ENCODE peak calls at places on chromosome 16, in nine cellular contexts. N, R, Y, A, X, O, J, B and K are unnamed samples.

GRCh38 chr16:11914759-11915643 is 755 bp downstream of the GSPT1 start:
- DNase-seq in N (peak), R (peak), Y (peak), A (no peak), X (no peak), O (peak), J (peak), B (peak), K (peak)

GRCh38 chr16:84096447-84097005 is 20.2 kb downstream of the MBTPS1 start:
- DNase-seq in N (no peak), R (no peak), Y (peak), A (no peak), X (no peak), O (no peak), J (no peak), B (no peak), K (peak)

GRCh38 chr16:69711115-69711740 is 15.1 kb downstream of the NQO1 start:
- DNase-seq in N (peak), R (peak), Y (no peak), A (peak), X (peak), O (no peak), J (peak), B (no peak), K (no peak)

GRCh38 chr16:62709856-62710255 is 673.6 kb upstream of the CDH8 start:
- DNase-seq in N (no peak), R (no peak), Y (no peak), A (no peak), X (no peak), O (no peak), J (no peak), B (no peak), K (no peak)

GRCh38 chr16:70579248-70579647 is 55.6 kb downstream of the SF3B3 start:
- DNase-seq in N (no peak), R (no peak), Y (no peak), A (no peak), X (no peak), O (no peak), J (no peak), B (no peak), K (no peak)

GRCh38 chr16:918068-918467 is 52.7 kb downstream of the LMF1 start:
- DNase-seq in N (no peak), R (no peak), Y (no peak), A (no peak), X (no peak), O (no peak), J (peak), B (no peak), K (peak)

GRCh38 chr16:82360024-82360783 is 190.2 kb upstream of the MPHOSPH6 start:
- DNase-seq in N (no peak), R (no peak), Y (no peak), A (no peak), X (no peak), O (no peak), J (no peak), B (no peak), K (no peak)

GRCh38 chr16:30903002-30903401 is 6.6 kb downstream of the CTF1 start:
- DNase-seq in N (no peak), R (no peak), Y (no peak), A (no peak), X (no peak), O (peak), J (no peak), B (no peak), K (no peak)

GRCh38 chr16:52456368-52456767 is 90.6 kb downstream of the TOX3 start:
- DNase-seq in N (no peak), R (peak), Y (no peak), A (no peak), X (no peak), O (no peak), J (no peak), B (no peak), K (no peak)

GRCh38 chr16:46972429-46972970 is 974 bp downstream of the DNAJA2 start:
- DNase-seq in N (peak), R (peak), Y (no peak), A (no peak), X (no peak), O (peak), J (no peak), B (no peak), K (peak)

GRCh38 chr16:50468749-50469078 is 79.5 kb upstream of the NKD1 start:
- DNase-seq in N (no peak), R (no peak), Y (no peak), A (no peak), X (no peak), O (no peak), J (no peak), B (no peak), K (no peak)

GRCh38 chr16:46859719-46860152 is 24.4 kb upstream of the GPT2 start:
- DNase-seq in N (peak), R (peak), Y (no peak), A (no peak), X (peak), O (no peak), J (peak), B (no peak), K (no peak)

GRCh38 chr16:73154063-73154870 is 106.3 kb upstream of the ZFHX3 start:
- DNase-seq in N (no peak), R (no peak), Y (no peak), A (no peak), X (no peak), O (no peak), J (peak), B (peak), K (no peak)

GRCh38 chr16:85356157-85356556 is 243.9 kb upstream of the CIBAR2 start:
- DNase-seq in N (no peak), R (no peak), Y (no peak), A (no peak), X (no peak), O (no peak), J (no peak), B (no peak), K (no peak)

GRCh38 chr16:65909310-65910050 is 457.0 kb upstream of the CDH5 start:
- DNase-seq in N (no peak), R (no peak), Y (peak), A (no peak), X (no peak), O (no peak), J (no peak), B (peak), K (no peak)

GRCh38 chr16:50453446-50453845 is 84.7 kb upstream of the BRD7 start:
- DNase-seq in N (no peak), R (no peak), Y (no peak), A (no peak), X (no peak), O (no peak), J (no peak), B (no peak), K (no peak)

GRCh38 chr16:80743772-80744171 is 60.6 kb downstream of the CDYL2 start:
- DNase-seq in N (no peak), R (no peak), Y (no peak), A (no peak), X (no peak), O (no peak), J (no peak), B (no peak), K (no peak)

GRCh38 chr16:74449470-74449869 is 28.2 kb upstream of the CLEC18B start:
- DNase-seq in N (peak), R (no peak), Y (no peak), A (no peak), X (peak), O (no peak), J (no peak), B (no peak), K (no peak)

GRCh38 chr16:12186774-12187335 is 210.3 kb downstream of the SNX29 start:
- DNase-seq in N (no peak), R (no peak), Y (peak), A (no peak), X (no peak), O (no peak), J (no peak), B (peak), K (no peak)

GRCh38 chr16:21950782-21951521 is 2.2 kb upstream of the UQCRC2 start:
- DNase-seq in N (peak), R (peak), Y (no peak), A (no peak), X (no peak), O (peak), J (no peak), B (no peak), K (peak)

GRCh38 chr16:84892097-84892496 is 72.3 kb downstream of the CRISPLD2 start:
- DNase-seq in N (no peak), R (no peak), Y (no peak), A (no peak), X (no peak), O (no peak), J (no peak), B (no peak), K (no peak)

GRCh38 chr16:4410335-4411075 is 5.9 kb downstream of the CORO7 start:
- DNase-seq in N (no peak), R (no peak), Y (peak), A (no peak), X (peak), O (no peak), J (peak), B (no peak), K (peak)

GRCh38 chr16:55250641-55251550 is 73.1 kb upstream of the IRX6 start:
- DNase-seq in N (no peak), R (no peak), Y (no peak), A (no peak), X (peak), O (no peak), J (no peak), B (no peak), K (no peak)

GRCh38 chr16:2429037-2429770 is at the start of gene CCNF:
- DNase-seq in N (peak), R (peak), Y (peak), A (peak), X (peak), O (peak), J (peak), B (peak), K (peak)

GRCh38 chr16:66621973-66622372 is 17.5 kb downstream of the CMTM3 start:
- DNase-seq in N (no peak), R (no peak), Y (no peak), A (no peak), X (no peak), O (no peak), J (no peak), B (no peak), K (no peak)

GRCh38 chr16:47213761-47214440 is 70.2 kb upstream of the NETO2 start:
- DNase-seq in N (no peak), R (no peak), Y (no peak), A (no peak), X (no peak), O (no peak), J (no peak), B (no peak), K (no peak)

GRCh38 chr16:19283637-19284036 is 1.9 kb upstream of the CLEC19A start:
- DNase-seq in N (no peak), R (no peak), Y (no peak), A (no peak), X (no peak), O (no peak), J (no peak), B (no peak), K (no peak)

GRCh38 chr16:78967948-78968347 is 632.6 kb downstream of the MAF start:
- DNase-seq in N (no peak), R (no peak), Y (no peak), A (no peak), X (no peak), O (no peak), J (no peak), B (no peak), K (no peak)

GRCh38 chr16:71648921-71649320 is 22.9 kb downstream of the MARVELD3 start:
- DNase-seq in N (no peak), R (peak), Y (no peak), A (no peak), X (no peak), O (no peak), J (no peak), B (no peak), K (no peak)

GRCh38 chr16:89410794-89411309 is 79.5 kb downstream of the ANKRD11 start:
- DNase-seq in N (no peak), R (no peak), Y (peak), A (no peak), X (peak), O (peak), J (peak), B (peak), K (peak)

GRCh38 chr16:24988137-24988535 is 27.0 kb downstream of the ARHGAP17 start:
- DNase-seq in N (no peak), R (no peak), Y (no peak), A (no peak), X (no peak), O (no peak), J (no peak), B (no peak), K (no peak)

GRCh38 chr16:64211306-64211705 is 910.6 kb downstream of the CDH11 start:
- DNase-seq in N (no peak), R (no peak), Y (no peak), A (no peak), X (no peak), O (no peak), J (no peak), B (no peak), K (no peak)

GRCh38 chr16:69482410-69482951 is 58.1 kb downstream of the CYB5B start:
- DNase-seq in N (no peak), R (no peak), Y (peak), A (no peak), X (peak), O (no peak), J (peak), B (peak), K (peak)

GRCh38 chr16:70600730-70601129 is 45.6 kb upstream of the IL34 start:
- DNase-seq in N (no peak), R (no peak), Y (no peak), A (no peak), X (no peak), O (no peak), J (no peak), B (no peak), K (no peak)

GRCh38 chr16:4216631-4217030 is 25.2 kb downstream of the SRL start:
- DNase-seq in N (no peak), R (no peak), Y (no peak), A (no peak), X (no peak), O (no peak), J (no peak), B (no peak), K (no peak)

GRCh38 chr16:11094838-11095565 is 150.6 kb downstream of the CLEC16A start:
- DNase-seq in N (no peak), R (no peak), Y (no peak), A (no peak), X (no peak), O (peak), J (no peak), B (no peak), K (no peak)

GRCh38 chr16:16107839-16108238 is 115.5 kb downstream of the ABCC6 start:
- DNase-seq in N (no peak), R (no peak), Y (no peak), A (no peak), X (no peak), O (no peak), J (no peak), B (no peak), K (no peak)